ENCODE peak calls at places on chromosomes 2 and 18, in four cellular contexts. G is bronchial epithelial cell, O is cardiac fibroblast, T is small intestine. C is an unnamed sample.
A peak's percentile ranks its signal among the peaks of the same experiment; 100 is the strongest.

GRCh38 chr2:232667989-232668583 is 29.0 kb upstream of the GIGYF2 start:
- DNase-seq in T (no peak), G (no peak), O (no peak), C (no peak)

GRCh38 chr18:76445275-76445674 is 49.8 kb downstream of the ZNF516 start:
- DNase-seq in G (peak; percentile 55), T (no peak), O (peak; percentile 84), C (peak; percentile 33)

GRCh38 chr2:219401621-219402020 is 13.9 kb upstream of the DNPEP start:
- DNase-seq in T (no peak), G (no peak), O (no peak), C (no peak)

GRCh38 chr2:233201271-233202013 is 50.0 kb upstream of the ATG16L1 start:
- DNase-seq in G (no peak), T (no peak), O (no peak), C (no peak)

GRCh38 chr2:221405521-221405920 is 166.6 kb downstream of the EPHA4 start:
- DNase-seq in G (no peak), T (no peak), O (no peak), C (no peak)

GRCh38 chr2:239763433-239764097 is 261.6 kb downstream of the NDUFA10 start:
- DNase-seq in G (no peak), T (no peak), O (no peak), C (peak; percentile 16)

GRCh38 chr2:238160206-238161129 is 1.7 kb downstream of the ERFE start:
- DNase-seq in G (no peak), T (no peak), O (peak; percentile 59), C (no peak)

GRCh38 chr2:175001546-175001945 is 3.6 kb downstream of the CHN1 start:
- DNase-seq in G (no peak), O (no peak), T (peak; percentile 34), C (no peak)

GRCh38 chr18:78675231-78675630 is 304.4 kb upstream of the SALL3 start:
- DNase-seq in G (no peak), T (no peak), O (no peak), C (no peak)

GRCh38 chr2:232438951-232439757 is 16.8 kb upstream of the ALPI start:
- DNase-seq in O (no peak), T (no peak), G (no peak), C (peak; percentile 61)

GRCh38 chr18:32469190-32469611 is 1.5 kb downstream of the GAREM1 start:
- DNase-seq in T (peak; percentile 63), O (peak; percentile 59), G (peak; percentile 41), C (peak; percentile 62)

GRCh38 chr2:64157792-64158191 is 13.6 kb upstream of the PELI1 start:
- DNase-seq in T (peak; percentile 17), O (peak; percentile 86), G (peak; percentile 79), C (peak; percentile 17)